ENCODE peak calls at places on chromosomes 16 and 17, in five cellular contexts. A is GM12865, K is heart right ventricle, P is thoracic aorta, R is astrocyte of the spinal cord. J is an unnamed sample.

GRCh38 chr17:18319604-18320256 is 4.6 kb downstream of the SMCR8 start:
- DNase-seq in A (peak; percentile 36), K (no peak), P (no peak), R (peak; percentile 43), J (no peak)

GRCh38 chr17:7572588-7573323 is 6.7 kb upstream of the CD68 start:
- DNase-seq in A (peak; percentile 99), K (no peak), P (peak; percentile 96), R (peak; percentile 100), J (peak; percentile 98)

GRCh38 chr17:67765623-67766022 is 47.9 kb downstream of the NOL11 start:
- DNase-seq in A (no peak), K (no peak), P (no peak), R (no peak), J (no peak)

GRCh38 chr16:9372934-9373890 is 281.8 kb downstream of the HAPSTR1 start:
- DNase-seq in A (no peak), K (no peak), P (no peak), R (no peak), J (no peak)

GRCh38 chr17:40015005-40015997 is at the start of gene CSF3:
- DNase-seq in A (no peak), K (no peak), P (no peak), R (no peak), J (peak; percentile 57)

GRCh38 chr16:57624044-57624688 is 4.3 kb upstream of the ADGRG1 start:
- DNase-seq in A (no peak), K (no peak), P (no peak), R (no peak), J (no peak)

GRCh38 chr17:77454560-77455095 is 313.9 kb downstream of the SEC14L1 start:
- DNase-seq in A (peak; percentile 48), K (no peak), P (no peak), R (no peak), J (peak; percentile 81)

GRCh38 chr17:82548681-82549303 is 29.3 kb downstream of the FOXK2 start:
- DNase-seq in A (no peak), K (peak; percentile 43), P (no peak), R (no peak), J (peak; percentile 69)

GRCh38 chr17:83000738-83001137 is 78.7 kb upstream of the METRNL start:
- DNase-seq in A (no peak), K (no peak), P (no peak), R (no peak), J (no peak)

GRCh38 chr16:68021490-68021889 is 1.5 kb downstream of the DDX28 start:
- DNase-seq in A (no peak), K (no peak), P (no peak), R (no peak), J (no peak)
- H3K4me3 ChIP-seq in A (no peak overlapping the region), K (no peak overlapping the region), P (peak overlapping the region; percentile 88), R (no peak overlapping the region), J (no peak overlapping the region)

GRCh38 chr16:49739381-49739780 is 116.5 kb downstream of the ZNF423 start:
- DNase-seq in A (no peak), K (no peak), P (no peak), R (no peak), J (no peak)
- TF ChIP-seq CTCF in A (no peak), K (no peak), P (no peak), R (peak; percentile 19), J (no peak)

DNA sequence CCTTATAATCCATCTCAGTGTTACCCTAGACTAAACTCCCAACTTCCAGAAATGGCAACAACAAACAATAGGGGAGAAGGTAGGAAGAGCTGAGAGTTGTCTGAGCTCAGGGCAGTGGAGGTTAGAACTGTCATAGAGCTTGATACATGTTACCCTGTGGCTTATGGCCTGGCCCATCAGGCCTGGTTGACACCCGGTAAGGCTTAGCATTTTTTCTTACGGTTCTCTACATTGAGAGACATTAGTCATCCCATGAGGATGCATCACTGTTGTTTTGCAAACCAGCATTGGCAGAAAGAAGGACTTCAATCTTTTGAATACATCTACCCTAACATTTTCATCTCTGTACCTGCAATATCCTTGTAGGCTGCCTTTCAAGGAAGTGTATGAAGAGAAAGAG is 226.6 kb downstream of the PHKB start:
- DNase-seq in A (no peak), K (no peak), P (no peak), R (no peak), J (no peak)
- H3K4me3 ChIP-seq in A (no peak overlapping the region), K (no peak overlapping the region), P (no peak overlapping the region), R (no peak overlapping the region), J (no peak overlapping the region)

DNA sequence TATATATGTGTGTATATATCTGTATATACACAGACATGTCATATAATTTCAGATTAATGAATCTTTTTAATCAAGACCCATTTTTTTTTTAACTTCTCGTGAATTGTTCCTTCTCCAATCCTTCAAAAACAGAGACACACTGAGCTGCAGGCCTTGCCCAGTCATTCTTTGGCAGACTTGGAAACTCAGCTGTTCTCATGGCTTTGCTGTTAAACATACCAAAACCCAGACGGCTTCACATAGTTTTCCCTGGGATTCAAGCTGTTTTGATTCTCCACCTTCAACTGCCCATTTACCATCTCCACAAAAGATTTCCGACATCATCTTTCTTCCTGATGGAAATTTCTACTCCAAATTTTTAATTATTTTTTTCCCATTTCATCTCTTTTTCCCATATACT is 148.7 kb downstream of the KCNJ2 start:
- DNase-seq in A (no peak), K (no peak), P (no peak), R (no peak), J (no peak)
- TF ChIP-seq CTCF in A (no peak), K (no peak), P (no peak), R (no peak), J (no peak)

GRCh38 chr16:14015461-14015860 is 55.7 kb upstream of the MRTFB start:
- DNase-seq in A (no peak), K (no peak), P (no peak), R (no peak), J (no peak)
- H3K4me3 ChIP-seq in A (no peak overlapping the region), K (peak overlapping the region; percentile 35), P (peak overlapping the region; percentile 56), R (no peak overlapping the region), J (no peak overlapping the region)

GRCh38 chr17:69047368-69048263 is 13.1 kb downstream of the ABCA9 start:
- DNase-seq in A (no peak), K (peak; percentile 59), P (no peak), R (peak; percentile 77), J (peak; percentile 35)

GRCh38 chr17:69043098-69043497 is 17.6 kb downstream of the ABCA9 start:
- DNase-seq in A (no peak), K (no peak), P (no peak), R (no peak), J (no peak)

GRCh38 chr17:69046130-69046807 is 14.5 kb downstream of the ABCA9 start:
- DNase-seq in A (no peak), K (no peak), P (no peak), R (no peak), J (no peak)

DNA sequence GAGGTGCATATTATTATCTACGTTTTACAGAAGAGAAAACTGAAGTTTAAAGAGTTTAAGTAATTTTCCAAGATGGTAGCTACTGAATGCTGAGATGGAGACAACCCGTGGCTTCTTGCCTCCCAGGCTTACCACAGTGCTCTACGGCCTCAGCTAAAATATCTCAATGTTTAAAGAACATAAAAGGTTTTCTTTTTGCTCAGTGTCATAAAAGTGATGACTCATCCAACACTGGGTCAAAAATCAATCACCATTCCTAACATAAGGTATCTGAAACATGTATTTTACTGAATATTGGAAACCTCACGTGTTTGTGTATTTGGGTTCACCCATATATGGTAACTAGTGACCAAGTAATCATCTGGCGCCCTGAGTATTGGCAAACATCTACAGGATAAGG is 18.4 kb downstream of the ABCA9 start:
- DNase-seq in A (no peak), K (no peak), P (no peak), R (peak; percentile 7), J (no peak)
- TF ChIP-seq CTCF in A (no peak), K (no peak), P (no peak), R (no peak), J (no peak)

GRCh38 chr17:44110823-44111633 is 12.4 kb downstream of the HDAC5 start:
- DNase-seq in A (peak; percentile 90), K (peak; percentile 99), P (peak; percentile 97), R (peak; percentile 93), J (peak; percentile 97)

GRCh38 chr17:44109312-44109630 is 14.2 kb downstream of the HDAC5 start:
- DNase-seq in A (no peak), K (no peak), P (no peak), R (no peak), J (no peak)

GRCh38 chr17:44108440-44109311 is 14.8 kb downstream of the HDAC5 start:
- DNase-seq in A (no peak), K (peak; percentile 91), P (peak; percentile 94), R (peak; percentile 97), J (peak; percentile 72)

GRCh38 chr17:44111777-44112176 is 11.7 kb downstream of the HDAC5 start:
- DNase-seq in A (no peak), K (no peak), P (no peak), R (no peak), J (no peak)

GRCh38 chr17:44110011-44110686 is 13.3 kb downstream of the HDAC5 start:
- DNase-seq in A (no peak), K (no peak), P (no peak), R (no peak), J (no peak)
- H3K4me3 ChIP-seq in A (peak overlapping the region; percentile 69), K (peak overlapping the region; percentile 60), P (peak overlapping the region; percentile 80), R (peak overlapping the region; percentile 30), J (peak overlapping the region; percentile 43)

DNA sequence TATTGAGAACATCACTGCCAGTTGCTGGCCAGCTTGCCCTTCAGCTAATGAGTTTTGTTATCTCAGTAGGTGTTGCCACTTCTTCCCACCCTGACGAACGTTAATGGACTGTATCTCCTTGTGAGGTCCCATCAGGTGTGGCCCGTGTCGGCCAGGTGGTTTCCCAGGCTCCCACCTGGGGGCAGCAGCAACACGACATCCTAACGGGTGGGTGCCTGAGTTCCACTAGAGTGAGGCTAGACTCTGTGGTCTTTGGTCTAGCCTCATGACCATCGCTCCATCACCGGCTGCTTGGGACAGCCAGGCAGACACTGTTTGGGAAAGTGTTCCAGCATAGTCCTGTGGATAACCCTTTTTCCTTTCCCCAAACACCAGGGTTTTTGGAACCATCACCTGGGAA is 45.6 kb upstream of the LCMT1 start:
- DNase-seq in A (peak; percentile 65), K (no peak), P (no peak), R (no peak), J (no peak)
- TF ChIP-seq CTCF in A (no peak), K (no peak), P (no peak), R (no peak), J (no peak)